ENCODE peak calls at places on chromosomes 7 and 10, in ten cellular contexts. D is SK-N-SH; G is uterus; I is IMR-90; C is stomach; K is mesendoderm; M is sigmoid colon; E is body of pancreas; U is spleen; W is CD4-positive, alpha-beta T cell. Q is an unnamed sample.
A peak's percentile ranks its signal among the peaks of the same experiment; 100 is the strongest.

GRCh38 chr10:122551450-122551849 is 9.1 kb upstream of the DMBT1 start:
- DNase-seq in D (no peak), G (no peak), I (no peak), C (no peak), K (peak; percentile 73), M (no peak), E (no peak), U (no peak), W (peak; percentile 37), Q (no peak)

GRCh38 chr7:56175086-56175760 is 59.0 kb upstream of the NUPR2 start:
- DNase-seq in D (peak; percentile 79), G (peak; percentile 49), I (no peak), C (peak; percentile 26), K (no peak), M (peak; percentile 68), E (peak; percentile 64), U (peak; percentile 82), W (no peak), Q (no peak)

GRCh38 chr7:20786421-20786778 is 286 bp downstream of the SP8 start:
- DNase-seq in D (peak; percentile 49), G (no peak), I (no peak), C (no peak), K (peak; percentile 58), M (no peak), E (no peak), U (no peak), W (no peak), Q (no peak)

GRCh38 chr10:132186488-132187413 is at the start of gene DPYSL4:
- DNase-seq in D (peak; percentile 99), G (no peak), I (no peak), C (no peak), K (no peak), M (no peak), E (no peak), U (no peak), W (peak; percentile 47), Q (no peak)

GRCh38 chr7:149245244-149245643 is 5.8 kb downstream of the ZNF212 start:
- DNase-seq in D (no peak), G (no peak), I (peak; percentile 62), C (no peak), K (no peak), M (no peak), E (no peak), U (no peak), W (no peak), Q (no peak)

GRCh38 chr10:47378606-47379444 is 5.3 kb downstream of the ZNF488 start:
- DNase-seq in D (peak; percentile 71), G (no peak), I (no peak), C (no peak), K (no peak), M (peak; percentile 44), E (no peak), U (peak; percentile 34), W (no peak), Q (no peak)

GRCh38 chr10:101358706-101359300 is 4.8 kb downstream of the BTRC start:
- DNase-seq in D (no peak), G (no peak), I (peak; percentile 95), C (no peak), K (no peak), M (no peak), E (no peak), U (no peak), W (no peak), Q (no peak)

GRCh38 chr7:157439761-157440160 is 103.0 kb downstream of the DNAJB6 start:
- DNase-seq in D (no peak), G (no peak), I (no peak), C (no peak), K (no peak), M (peak; percentile 33), E (no peak), U (peak; percentile 47), W (no peak), Q (no peak)

GRCh38 chr7:140674899-140675701 is 2.4 kb downstream of the ADCK2 start:
- DNase-seq in D (peak; percentile 79), G (no peak), I (peak; percentile 57), C (no peak), K (peak; percentile 81), M (peak; percentile 68), E (peak; percentile 22), U (peak; percentile 30), W (no peak), Q (no peak)

GRCh38 chr7:133139350-133139749 is 57.5 kb upstream of the CHCHD3 start:
- DNase-seq in D (no peak), G (no peak), I (peak; percentile 49), C (no peak), K (peak; percentile 89), M (no peak), E (no peak), U (no peak), W (no peak), Q (no peak)

GRCh38 chr7:1920266-1920681 is 250.2 kb downstream of the ELFN1 start:
- DNase-seq in D (no peak), G (no peak), I (no peak), C (no peak), K (no peak), M (no peak), E (no peak), U (peak; percentile 84), W (peak; percentile 59), Q (no peak)

GRCh38 chr7:104979167-104979841 is 34.7 kb upstream of the KMT2E start:
- DNase-seq in D (no peak), G (no peak), I (peak; percentile 62), C (no peak), K (peak; percentile 77), M (no peak), E (no peak), U (no peak), W (no peak), Q (peak; percentile 46)

GRCh38 chr10:119542357-119542989 is at the start of gene RGS10:
- DNase-seq in D (peak; percentile 65), G (peak; percentile 74), I (peak; percentile 72), C (peak; percentile 78), K (peak; percentile 63), M (peak; percentile 94), E (peak; percentile 49), U (peak; percentile 94), W (peak; percentile 88), Q (peak; percentile 32)

GRCh38 chr7:55476071-55476803 is 96.1 kb downstream of the VOPP1 start:
- DNase-seq in D (no peak), G (no peak), I (peak; percentile 88), C (no peak), K (no peak), M (no peak), E (no peak), U (peak; percentile 57), W (no peak), Q (peak; percentile 31)

GRCh38 chr7:82839063-82839462 is 323.6 kb downstream of the PCLO start:
- DNase-seq in D (no peak), G (no peak), I (no peak), C (no peak), K (no peak), M (no peak), E (no peak), U (no peak), W (no peak), Q (no peak)

GRCh38 chr10:52502237-52502636 is 188.2 kb downstream of the DKK1 start:
- DNase-seq in D (no peak), G (no peak), I (peak; percentile 3), C (no peak), K (no peak), M (no peak), E (no peak), U (no peak), W (no peak), Q (no peak)

GRCh38 chr7:8443871-8444756 is 10.7 kb downstream of the NXPH1 start:
- DNase-seq in D (no peak), G (no peak), I (no peak), C (no peak), K (peak; percentile 82), M (no peak), E (no peak), U (peak; percentile 39), W (no peak), Q (no peak)

GRCh38 chr10:32149257-32149955 is 93.2 kb upstream of the KIF5B start:
- DNase-seq in D (no peak), G (peak; percentile 88), I (peak; percentile 87), C (peak; percentile 31), K (peak; percentile 56), M (peak; percentile 84), E (peak; percentile 64), U (no peak), W (no peak), Q (no peak)

GRCh38 chr10:97307441-97307840 is 11.6 kb upstream of the FRAT1 start:
- DNase-seq in D (no peak), G (no peak), I (no peak), C (no peak), K (no peak), M (no peak), E (no peak), U (no peak), W (no peak), Q (no peak)

GRCh38 chr7:21103426-21104123 is 316.9 kb upstream of the SP8 start:
- DNase-seq in D (no peak), G (no peak), I (no peak), C (no peak), K (no peak), M (no peak), E (no peak), U (no peak), W (no peak), Q (no peak)

GRCh38 chr10:132133005-132133404 is 53.7 kb upstream of the DPYSL4 start:
- DNase-seq in D (peak; percentile 88), G (no peak), I (no peak), C (no peak), K (peak; percentile 8), M (no peak), E (peak; percentile 13), U (peak; percentile 54), W (no peak), Q (peak; percentile 40)

GRCh38 chr10:61958311-61958710 is 56.8 kb downstream of the ARID5B start:
- DNase-seq in D (no peak), G (no peak), I (no peak), C (no peak), K (no peak), M (no peak), E (no peak), U (no peak), W (no peak), Q (no peak)
- H3K27ac ChIP-seq in D (no peak overlapping the region), G (no peak overlapping the region), I (no peak overlapping the region), C (no peak overlapping the region), K (no peak overlapping the region), M (no peak overlapping the region), E (no peak overlapping the region), U (no peak overlapping the region), W (no peak overlapping the region), Q (no peak overlapping the region)

GRCh38 chr10:11270135-11270857 is 252.6 kb downstream of the CELF2 start:
- DNase-seq in D (peak; percentile 77), G (peak; percentile 65), I (peak; percentile 53), C (peak; percentile 74), K (peak; percentile 94), M (peak; percentile 84), E (peak; percentile 78), U (peak; percentile 90), W (peak; percentile 75), Q (no peak)
- H3K27ac ChIP-seq in D (no peak overlapping the region), G (no peak overlapping the region), I (no peak overlapping the region), C (no peak overlapping the region), K (no peak overlapping the region), M (no peak overlapping the region), E (no peak overlapping the region), U (no peak overlapping the region), W (no peak overlapping the region), Q (no peak overlapping the region)

GRCh38 chr10:79264942-79265341 is 82.3 kb upstream of the PPIF start:
- DNase-seq in D (no peak), G (no peak), I (peak; percentile 28), C (no peak), K (peak; percentile 40), M (no peak), E (peak; percentile 43), U (no peak), W (no peak), Q (no peak)
- H3K27ac ChIP-seq in D (peak overlapping the region; percentile 99), G (peak overlapping the region; percentile 77), I (no peak overlapping the region), C (peak overlapping the region; percentile 78), K (no peak overlapping the region), M (peak overlapping the region; percentile 87), E (peak overlapping the region; percentile 59), U (peak overlapping the region; percentile 86), W (no peak overlapping the region), Q (peak overlapping the region; percentile 27)

GRCh38 chr10:88227342-88228018 is 355.6 kb downstream of the RNLS start:
- DNase-seq in D (peak; percentile 26), G (no peak), I (peak; percentile 85), C (peak; percentile 32), K (no peak), M (peak; percentile 61), E (peak; percentile 15), U (no peak), W (no peak), Q (no peak)
- H3K27ac ChIP-seq in D (peak overlapping the region; percentile 87), G (peak overlapping the region; percentile 47), I (no peak overlapping the region), C (no peak overlapping the region), K (no peak overlapping the region), M (peak overlapping the region; percentile 37), E (no peak overlapping the region), U (peak overlapping the region; percentile 55), W (no peak overlapping the region), Q (no peak overlapping the region)

Q was measured in substantia nigra.